ENCODE peak calls at places on chromosomes 16 and 17, in nine cellular contexts. One of them, this sample, is unnamed. For H3K4me1, the result is how much of the 10 kb centered on the place peaks cover.

GRCh38 chr17:15096511-15096910 is 168.6 kb downstream of the PMP22 start:
- DNase-seq in heart left ventricle: no peak
- DNase-seq in uterus: no peak
- DNase-seq in IMR-90: no peak
- DNase-seq in body of pancreas: no peak
- DNase-seq in neural progenitor cell: no peak
- DNase-seq in GM23248: no peak
- DNase-seq in effector memory CD4-positive, alpha-beta T cell: no peak
- DNase-seq in esophagus squamous epithelium: no peak
- DNase-seq in this sample: no peak

GRCh38 chr16:57531635-57532220 is 4.6 kb downstream of the CCDC102A start:
- DNase-seq in GM23248: no peak
- DNase-seq in neural progenitor cell: no peak
- DNase-seq in body of pancreas: peak
- DNase-seq in effector memory CD4-positive, alpha-beta T cell: no peak
- DNase-seq in uterus: peak
- DNase-seq in heart left ventricle: no peak
- DNase-seq in IMR-90: no peak
- DNase-seq in esophagus squamous epithelium: no peak
- DNase-seq in this sample: no peak

GRCh38 chr17:73013816-73014663 is 78.4 kb downstream of the SLC39A11 start:
- DNase-seq in body of pancreas: no peak
- DNase-seq in uterus: no peak
- DNase-seq in effector memory CD4-positive, alpha-beta T cell: no peak
- DNase-seq in IMR-90: peak
- DNase-seq in neural progenitor cell: peak
- DNase-seq in GM23248: peak
- DNase-seq in heart left ventricle: no peak
- DNase-seq in esophagus squamous epithelium: no peak
- DNase-seq in this sample: no peak

GRCh38 chr17:61478026-61478789 is 26.0 kb downstream of the TBX4 start:
- DNase-seq in effector memory CD4-positive, alpha-beta T cell: no peak
- DNase-seq in esophagus squamous epithelium: no peak
- DNase-seq in neural progenitor cell: no peak
- DNase-seq in IMR-90: peak
- DNase-seq in body of pancreas: no peak
- DNase-seq in GM23248: peak
- DNase-seq in uterus: no peak
- DNase-seq in heart left ventricle: no peak
- DNase-seq in this sample: no peak

GRCh38 chr17:79944821-79945391 is 90.8 kb downstream of the TBC1D16 start:
- DNase-seq in GM23248: no peak
- DNase-seq in uterus: peak
- DNase-seq in esophagus squamous epithelium: no peak
- DNase-seq in body of pancreas: peak
- DNase-seq in heart left ventricle: peak
- DNase-seq in neural progenitor cell: no peak
- DNase-seq in effector memory CD4-positive, alpha-beta T cell: no peak
- DNase-seq in IMR-90: no peak
- DNase-seq in this sample: peak

GRCh38 chr17:50354198-50354597 is 8.3 kb downstream of the XYLT2 start:
- DNase-seq in effector memory CD4-positive, alpha-beta T cell: no peak
- DNase-seq in neural progenitor cell: no peak
- DNase-seq in GM23248: no peak
- DNase-seq in body of pancreas: no peak
- DNase-seq in uterus: no peak
- DNase-seq in esophagus squamous epithelium: no peak
- DNase-seq in heart left ventricle: no peak
- DNase-seq in IMR-90: no peak
- DNase-seq in this sample: no peak

GRCh38 chr17:33200116-33200515 is 93.0 kb downstream of the ASIC2 start:
- DNase-seq in body of pancreas: no peak
- DNase-seq in IMR-90: peak
- DNase-seq in neural progenitor cell: no peak
- DNase-seq in esophagus squamous epithelium: no peak
- DNase-seq in effector memory CD4-positive, alpha-beta T cell: no peak
- DNase-seq in uterus: peak
- DNase-seq in heart left ventricle: no peak
- DNase-seq in GM23248: peak
- DNase-seq in this sample: no peak

GRCh38 chr17:62140376-62140775 is 75.3 kb upstream of the MED13 start:
- DNase-seq in IMR-90: no peak
- DNase-seq in body of pancreas: no peak
- DNase-seq in heart left ventricle: no peak
- DNase-seq in GM23248: no peak
- DNase-seq in esophagus squamous epithelium: no peak
- DNase-seq in neural progenitor cell: no peak
- DNase-seq in uterus: no peak
- DNase-seq in effector memory CD4-positive, alpha-beta T cell: no peak
- DNase-seq in this sample: no peak

GRCh38 chr16:10688291-10688690 is 6.4 kb downstream of the TEKT5 start:
- DNase-seq in effector memory CD4-positive, alpha-beta T cell: no peak
- DNase-seq in IMR-90: no peak
- DNase-seq in uterus: no peak
- DNase-seq in esophagus squamous epithelium: no peak
- DNase-seq in GM23248: no peak
- DNase-seq in body of pancreas: peak
- DNase-seq in heart left ventricle: no peak
- DNase-seq in neural progenitor cell: no peak
- DNase-seq in this sample: no peak

GRCh38 chr17:7019839-7020519 is 2.9 kb upstream of the BCL6B start:
- DNase-seq in GM23248: peak
- DNase-seq in body of pancreas: peak
- DNase-seq in IMR-90: peak
- DNase-seq in neural progenitor cell: peak
- DNase-seq in effector memory CD4-positive, alpha-beta T cell: no peak
- DNase-seq in uterus: peak
- DNase-seq in heart left ventricle: peak
- DNase-seq in esophagus squamous epithelium: no peak
- DNase-seq in this sample: no peak

GRCh38 chr16:76059701-76060100 is 217.5 kb upstream of the CNTNAP4 start:
- DNase-seq in uterus: no peak
- DNase-seq in heart left ventricle: no peak
- DNase-seq in IMR-90: no peak
- DNase-seq in effector memory CD4-positive, alpha-beta T cell: no peak
- DNase-seq in GM23248: no peak
- DNase-seq in neural progenitor cell: no peak
- DNase-seq in esophagus squamous epithelium: no peak
- DNase-seq in body of pancreas: no peak
- DNase-seq in this sample: no peak

GRCh38 chr16:88530051-88530857 is 39.9 kb upstream of the ZC3H18 start:
- DNase-seq in heart left ventricle: peak
- DNase-seq in neural progenitor cell: no peak
- DNase-seq in esophagus squamous epithelium: no peak
- DNase-seq in body of pancreas: no peak
- DNase-seq in uterus: no peak
- DNase-seq in GM23248: no peak
- DNase-seq in effector memory CD4-positive, alpha-beta T cell: no peak
- DNase-seq in IMR-90: no peak
- DNase-seq in this sample: no peak

GRCh38 chr17:54372071-54372720 is 528.5 kb upstream of the TOM1L1 start:
- DNase-seq in uterus: no peak
- DNase-seq in effector memory CD4-positive, alpha-beta T cell: no peak
- DNase-seq in GM23248: no peak
- DNase-seq in esophagus squamous epithelium: no peak
- DNase-seq in IMR-90: no peak
- DNase-seq in body of pancreas: no peak
- DNase-seq in heart left ventricle: no peak
- DNase-seq in neural progenitor cell: peak
- DNase-seq in this sample: no peak

DNA sequence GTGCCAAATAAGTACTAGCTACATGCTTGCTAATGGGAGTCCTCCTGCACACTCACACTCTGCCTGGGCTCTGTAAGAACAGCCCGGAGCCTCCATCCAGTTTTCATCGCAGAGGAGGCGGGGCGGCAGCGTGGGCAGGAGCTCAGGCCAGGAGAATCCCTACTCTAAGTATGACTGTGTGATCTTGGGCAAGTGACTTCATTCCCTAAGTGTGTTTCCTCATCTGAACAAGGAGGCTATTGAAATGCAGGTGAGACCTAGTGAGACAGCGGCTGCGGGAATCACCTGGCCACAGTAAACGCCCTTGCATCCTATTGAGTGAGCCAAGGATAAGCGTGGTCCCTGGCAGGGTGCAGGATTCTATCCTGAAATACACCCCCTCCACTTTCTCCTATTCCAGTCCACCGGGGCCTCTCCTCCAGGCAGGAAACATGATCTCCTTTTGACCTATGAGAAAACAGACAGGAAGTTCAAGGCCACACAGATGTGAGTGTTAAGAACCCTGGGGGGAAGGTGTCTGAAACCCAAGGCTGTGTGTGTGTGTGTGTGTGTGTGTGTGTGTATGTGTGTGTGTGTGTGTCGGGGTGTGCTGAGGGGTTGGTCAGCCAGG is 5.2 kb upstream of the RAI1 start:
- DNase-seq in GM23248: peak
- DNase-seq in effector memory CD4-positive, alpha-beta T cell: no peak
- DNase-seq in esophagus squamous epithelium: no peak
- DNase-seq in neural progenitor cell: no peak
- DNase-seq in IMR-90: peak
- DNase-seq in body of pancreas: no peak
- DNase-seq in uterus: no peak
- DNase-seq in heart left ventricle: no peak
- DNase-seq in this sample: no peak
- H3K4me1 ChIP-seq in GM23248: under half
- H3K4me1 ChIP-seq in effector memory CD4-positive, alpha-beta T cell: under half
- H3K4me1 ChIP-seq in esophagus squamous epithelium: under half
- H3K4me1 ChIP-seq in neural progenitor cell: under half
- H3K4me1 ChIP-seq in IMR-90: under half
- H3K4me1 ChIP-seq in body of pancreas: under half
- H3K4me1 ChIP-seq in uterus: under half
- H3K4me1 ChIP-seq in heart left ventricle: under half
- H3K4me1 ChIP-seq in this sample: under half

GRCh38 chr17:78727057-78727456 is 55.0 kb downstream of the CYTH1 start:
- DNase-seq in body of pancreas: no peak
- DNase-seq in uterus: no peak
- DNase-seq in IMR-90: no peak
- DNase-seq in GM23248: no peak
- DNase-seq in esophagus squamous epithelium: no peak
- DNase-seq in heart left ventricle: no peak
- DNase-seq in effector memory CD4-positive, alpha-beta T cell: no peak
- DNase-seq in neural progenitor cell: no peak
- DNase-seq in this sample: no peak
- H3K4me1 ChIP-seq in body of pancreas: under half
- H3K4me1 ChIP-seq in uterus: under half
- H3K4me1 ChIP-seq in IMR-90: under half
- H3K4me1 ChIP-seq in GM23248: under half
- H3K4me1 ChIP-seq in esophagus squamous epithelium: half or more
- H3K4me1 ChIP-seq in heart left ventricle: under half
- H3K4me1 ChIP-seq in effector memory CD4-positive, alpha-beta T cell: half or more
- H3K4me1 ChIP-seq in neural progenitor cell: under half
- H3K4me1 ChIP-seq in this sample: half or more

DNA sequence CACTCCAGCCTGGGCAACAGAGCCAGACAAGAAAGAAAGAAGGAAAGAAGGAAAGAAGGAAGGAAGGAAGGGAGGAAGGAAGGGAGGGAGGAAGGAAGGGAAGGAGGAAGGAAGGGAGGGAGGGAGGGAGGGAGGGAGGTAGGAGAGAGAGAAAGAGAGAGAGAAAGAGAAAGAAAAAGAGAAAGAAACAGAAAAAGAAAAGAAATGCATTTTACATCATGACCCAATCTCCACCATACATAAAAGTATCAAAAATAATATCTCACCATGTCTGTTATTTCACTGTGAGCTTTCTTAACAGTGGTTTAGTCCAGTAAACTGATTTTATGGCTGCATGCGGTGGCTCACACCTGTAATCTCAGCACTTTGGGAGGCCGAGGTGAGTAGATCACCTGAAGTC is 70.0 kb downstream of the CYTH1 start:
- DNase-seq in IMR-90: no peak
- DNase-seq in uterus: no peak
- DNase-seq in GM23248: no peak
- DNase-seq in heart left ventricle: no peak
- DNase-seq in effector memory CD4-positive, alpha-beta T cell: no peak
- DNase-seq in body of pancreas: no peak
- DNase-seq in neural progenitor cell: no peak
- DNase-seq in esophagus squamous epithelium: no peak
- DNase-seq in this sample: no peak
- H3K4me1 ChIP-seq in IMR-90: under half
- H3K4me1 ChIP-seq in uterus: under half
- H3K4me1 ChIP-seq in GM23248: under half
- H3K4me1 ChIP-seq in heart left ventricle: under half
- H3K4me1 ChIP-seq in effector memory CD4-positive, alpha-beta T cell: half or more
- H3K4me1 ChIP-seq in body of pancreas: under half
- H3K4me1 ChIP-seq in neural progenitor cell: under half
- H3K4me1 ChIP-seq in esophagus squamous epithelium: half or more
- H3K4me1 ChIP-seq in this sample: half or more

GRCh38 chr17:30950189-30950588 is 20.6 kb upstream of the RNF135 start:
- DNase-seq in body of pancreas: no peak
- DNase-seq in uterus: no peak
- DNase-seq in IMR-90: no peak
- DNase-seq in esophagus squamous epithelium: no peak
- DNase-seq in GM23248: no peak
- DNase-seq in heart left ventricle: no peak
- DNase-seq in neural progenitor cell: no peak
- DNase-seq in effector memory CD4-positive, alpha-beta T cell: no peak
- DNase-seq in this sample: no peak
- H3K4me1 ChIP-seq in body of pancreas: under half
- H3K4me1 ChIP-seq in uterus: under half
- H3K4me1 ChIP-seq in IMR-90: under half
- H3K4me1 ChIP-seq in esophagus squamous epithelium: under half
- H3K4me1 ChIP-seq in GM23248: under half
- H3K4me1 ChIP-seq in heart left ventricle: under half
- H3K4me1 ChIP-seq in neural progenitor cell: under half
- H3K4me1 ChIP-seq in effector memory CD4-positive, alpha-beta T cell: under half
- H3K4me1 ChIP-seq in this sample: under half

GRCh38 chr17:67244621-67245072 is 349 bp downstream of the HELZ start:
- DNase-seq in uterus: peak
- DNase-seq in GM23248: no peak
- DNase-seq in body of pancreas: peak
- DNase-seq in heart left ventricle: peak
- DNase-seq in neural progenitor cell: no peak
- DNase-seq in esophagus squamous epithelium: no peak
- DNase-seq in IMR-90: no peak
- DNase-seq in effector memory CD4-positive, alpha-beta T cell: no peak
- DNase-seq in this sample: peak
- H3K4me1 ChIP-seq in uterus: under half
- H3K4me1 ChIP-seq in GM23248: under half
- H3K4me1 ChIP-seq in body of pancreas: under half
- H3K4me1 ChIP-seq in heart left ventricle: under half
- H3K4me1 ChIP-seq in neural progenitor cell: under half
- H3K4me1 ChIP-seq in esophagus squamous epithelium: half or more
- H3K4me1 ChIP-seq in IMR-90: under half
- H3K4me1 ChIP-seq in effector memory CD4-positive, alpha-beta T cell: under half
- H3K4me1 ChIP-seq in this sample: half or more